ENCODE peak calls at places on chromosome 3, in ten cellular contexts. Z, Q, R, K, E, F, S, C, T and X are unnamed samples.
A peak's percentile ranks its signal among the peaks of the same experiment; 100 is the strongest.

GRCh38 chr3:53038679-53039375 is 7.0 kb downstream of the SFMBT1 start:
- DNase-seq in Z (no peak), Q (no peak), R (no peak), K (no peak), E (no peak), F (no peak), S (no peak), C (no peak), T (no peak), X (no peak)

GRCh38 chr3:115325539-115325938 is 178.5 kb upstream of the ZBTB20 start:
- DNase-seq in Z (no peak), Q (no peak), R (no peak), K (no peak), E (peak; percentile 62), F (peak; percentile 14), S (peak; percentile 80), C (no peak), T (peak; percentile 35), X (peak; percentile 47)

GRCh38 chr3:171542976-171543375 is 82.8 kb upstream of the TNIK start:
- DNase-seq in Z (no peak), Q (no peak), R (no peak), K (no peak), E (no peak), F (no peak), S (no peak), C (no peak), T (no peak), X (no peak)

GRCh38 chr3:46284981-46285683 is 42.9 kb downstream of the CCR3 start:
- DNase-seq in Z (no peak), Q (no peak), R (no peak), K (no peak), E (no peak), F (peak; percentile 70), S (no peak), C (peak; percentile 48), T (peak; percentile 35), X (no peak)

GRCh38 chr3:127177226-127177625 is 15.7 kb upstream of the PRR23E start:
- DNase-seq in Z (peak; percentile 28), Q (peak; percentile 14), R (no peak), K (no peak), E (no peak), F (no peak), S (no peak), C (no peak), T (peak; percentile 25), X (no peak)

GRCh38 chr3:152260026-152260425 is 8.7 kb upstream of the MBNL1 start:
- DNase-seq in Z (no peak), Q (no peak), R (no peak), K (no peak), E (no peak), F (no peak), S (no peak), C (no peak), T (no peak), X (no peak)

GRCh38 chr3:177338697-177339219 is 141.5 kb upstream of the TBL1XR1 start:
- DNase-seq in Z (no peak), Q (no peak), R (no peak), K (no peak), E (peak; percentile 47), F (no peak), S (no peak), C (no peak), T (no peak), X (no peak)

GRCh38 chr3:129023909-129024308 is 22.8 kb downstream of the EFCC1 start:
- DNase-seq in Z (no peak), Q (no peak), R (no peak), K (no peak), E (peak; percentile 48), F (no peak), S (no peak), C (no peak), T (peak; percentile 32), X (no peak)

GRCh38 chr3:129058441-129059194 is 2.0 kb upstream of the GP9 start:
- DNase-seq in Z (no peak), Q (peak; percentile 53), R (peak; percentile 61), K (no peak), E (no peak), F (peak; percentile 76), S (no peak), C (no peak), T (peak; percentile 47), X (no peak)

GRCh38 chr3:152113413-152113812 is 155.3 kb upstream of the MBNL1 start:
- DNase-seq in Z (no peak), Q (no peak), R (no peak), K (no peak), E (peak; percentile 27), F (no peak), S (no peak), C (no peak), T (no peak), X (no peak)

GRCh38 chr3:126781889-126782491 is 78.0 kb downstream of the CHCHD6 start:
- DNase-seq in Z (no peak), Q (no peak), R (no peak), K (no peak), E (peak; percentile 88), F (no peak), S (no peak), C (no peak), T (peak; percentile 35), X (no peak)

GRCh38 chr3:71389911-71390573 is 193.5 kb downstream of the FOXP1 start:
- DNase-seq in Z (peak; percentile 57), Q (peak; percentile 47), R (no peak), K (no peak), E (peak; percentile 32), F (peak; percentile 71), S (peak; percentile 37), C (no peak), T (no peak), X (peak; percentile 72)

GRCh38 chr3:15164356-15164755 is 41.7 kb upstream of the CAPN7 start:
- DNase-seq in Z (no peak), Q (no peak), R (no peak), K (no peak), E (peak; percentile 39), F (no peak), S (no peak), C (no peak), T (no peak), X (no peak)

GRCh38 chr3:2544212-2544611 is 445.5 kb downstream of the CNTN4 start:
- DNase-seq in Z (no peak), Q (no peak), R (no peak), K (no peak), E (no peak), F (no peak), S (no peak), C (no peak), T (no peak), X (no peak)

GRCh38 chr3:150581174-150581573 is 21.9 kb upstream of the SELENOT start:
- DNase-seq in Z (no peak), Q (no peak), R (no peak), K (no peak), E (no peak), F (no peak), S (no peak), C (no peak), T (no peak), X (no peak)

DNA sequence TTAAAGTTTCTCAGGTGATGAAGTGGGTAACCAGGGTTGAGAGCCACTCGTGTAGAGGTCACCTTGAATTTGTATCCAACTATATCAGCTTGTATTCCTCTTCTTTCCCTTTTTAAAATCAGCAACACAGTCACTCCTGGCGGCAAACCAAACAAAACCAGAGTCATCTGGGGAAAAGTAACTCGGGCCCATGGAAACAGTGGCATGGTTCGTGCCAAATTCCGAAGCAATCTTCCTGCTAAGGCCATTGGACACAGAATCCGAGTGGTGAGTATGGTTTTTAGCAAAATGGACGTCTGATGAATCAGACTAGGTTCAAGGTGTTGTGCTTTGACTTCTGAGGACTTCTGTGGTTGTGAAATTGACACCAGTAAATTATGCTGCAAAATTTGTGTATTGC is 3.9 kb downstream of the RPL35A start:
- DNase-seq in Z (no peak), Q (no peak), R (no peak), K (no peak), E (peak; percentile 43), F (no peak), S (no peak), C (no peak), T (no peak), X (no peak)
- H3K4me1 ChIP-seq in Z (peaks cover 21% of the 10 kb centered on the region), Q (no peaks in the 10 kb centered on the region), R (peaks cover 19% of the 10 kb centered on the region), K (peaks cover 33% of the 10 kb centered on the region), E (peaks cover 36% of the 10 kb centered on the region), F (peaks cover 49% of the 10 kb centered on the region), S (no peaks in the 10 kb centered on the region), C (peaks cover 12% of the 10 kb centered on the region), T (peaks cover 71% of the 10 kb centered on the region), X (peaks cover 54% of the 10 kb centered on the region)

GRCh38 chr3:21237638-21238037 is 513.4 kb downstream of the ZNF385D start:
- DNase-seq in Z (no peak), Q (no peak), R (no peak), K (no peak), E (peak; percentile 29), F (no peak), S (no peak), C (no peak), T (no peak), X (no peak)
- H3K9me3 ChIP-seq in Z (no peaks in the 10 kb centered on the region), Q (no peaks in the 10 kb centered on the region), R (no peaks in the 10 kb centered on the region), K (no peaks in the 10 kb centered on the region), E (no peaks in the 10 kb centered on the region), F (peaks cover 4% of the 10 kb centered on the region), S (no peaks in the 10 kb centered on the region), C (no peaks in the 10 kb centered on the region), T (no peaks in the 10 kb centered on the region), X (no peaks in the 10 kb centered on the region)

DNA sequence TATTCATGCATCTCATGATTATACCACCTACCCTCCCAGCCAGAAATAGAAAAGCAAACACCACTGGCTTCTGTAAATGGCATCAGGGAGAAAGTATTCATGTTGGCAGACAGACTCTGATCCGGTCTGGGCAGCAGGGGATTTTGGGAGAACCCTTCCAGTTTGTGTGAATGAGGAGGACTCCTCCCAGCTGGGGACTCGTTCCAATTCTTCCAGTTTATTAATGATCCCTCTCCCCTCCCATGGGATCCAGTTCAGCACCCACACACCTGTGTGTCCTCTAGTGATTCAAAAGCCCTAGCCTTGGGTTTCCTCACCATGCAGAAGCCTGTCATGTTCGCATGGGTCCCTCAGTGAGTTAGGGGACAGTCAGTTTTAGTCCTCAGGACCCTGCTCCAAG is 110.9 kb downstream of the IQSEC1 start:
- DNase-seq in Z (no peak), Q (no peak), R (no peak), K (no peak), E (peak; percentile 31), F (no peak), S (no peak), C (no peak), T (no peak), X (no peak)
- H3K4me1 ChIP-seq in Z (peaks cover 77% of the 10 kb centered on the region), Q (no peaks in the 10 kb centered on the region), R (peaks cover 46% of the 10 kb centered on the region), K (no peaks in the 10 kb centered on the region), E (peaks cover 6% of the 10 kb centered on the region), F (peaks cover 56% of the 10 kb centered on the region), S (peaks cover 8% of the 10 kb centered on the region), C (peaks cover 46% of the 10 kb centered on the region), T (peaks cover 10% of the 10 kb centered on the region), X (peaks cover 23% of the 10 kb centered on the region)

GRCh38 chr3:44729384-44729910 is at the start of gene ZNF501:
- DNase-seq in Z (peak; percentile 93), Q (peak; percentile 83), R (peak; percentile 97), K (peak; percentile 92), E (peak; percentile 91), F (peak; percentile 88), S (peak; percentile 93), C (peak; percentile 75), T (peak; percentile 91), X (peak; percentile 95)

DNA sequence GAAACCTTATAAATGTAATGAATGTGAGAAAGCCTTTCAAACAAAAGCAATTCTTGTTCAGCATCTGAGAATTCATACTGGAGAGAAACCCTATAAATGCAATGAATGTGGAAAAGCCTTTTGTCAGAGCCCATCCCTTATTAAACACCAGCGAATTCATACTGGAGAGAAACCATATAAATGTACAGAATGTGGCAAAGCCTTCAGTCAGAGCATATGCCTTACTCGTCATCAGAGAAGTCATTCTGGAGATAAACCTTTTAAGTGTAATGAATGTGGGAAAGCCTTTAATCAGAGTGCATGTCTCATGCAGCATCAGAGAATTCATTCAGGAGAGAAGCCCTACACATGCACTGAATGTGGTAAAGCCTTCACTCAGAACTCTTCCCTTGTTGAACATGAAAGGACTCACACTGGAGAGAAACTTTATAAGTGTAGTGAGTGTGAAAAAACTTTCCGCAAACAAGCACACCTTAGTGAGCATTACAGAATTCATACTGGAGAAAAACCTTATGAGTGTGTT is 5.3 kb downstream of the ZNF501 start:
- DNase-seq in Z (no peak), Q (no peak), R (no peak), K (no peak), E (no peak), F (no peak), S (no peak), C (no peak), T (no peak), X (no peak)
- H3K9me3 ChIP-seq in Z (peaks cover 40% of the 10 kb centered on the region), Q (peaks cover 86% of the 10 kb centered on the region), R (peaks cover 83% of the 10 kb centered on the region), K (peaks cover 55% of the 10 kb centered on the region), E (peaks cover 19% of the 10 kb centered on the region), F (peaks cover 80% of the 10 kb centered on the region), S (peaks cover 3% of the 10 kb centered on the region), C (peaks cover 35% of the 10 kb centered on the region), T (peaks cover 45% of the 10 kb centered on the region), X (peaks cover 53% of the 10 kb centered on the region)